ENCODE peak calls at places on chromosomes 3 and 15, in ten cellular contexts. One of them, this sample, is unnamed.
A peak's percentile ranks its signal among the peaks of the same experiment; 100 is the strongest.

GRCh38 chr3:141853146-141853690 is 23.2 kb upstream of the ATP1B3 start:
- DNase-seq in fibroblast of lung: peak; percentile 41
- DNase-seq in breast epithelium: no peak
- DNase-seq in tibial nerve: peak; percentile 23
- DNase-seq in cardiac fibroblast: peak; percentile 46
- DNase-seq in suprapubic skin: no peak
- DNase-seq in astrocyte of the spinal cord: no peak
- DNase-seq in endodermal cell: no peak
- DNase-seq in transverse colon: no peak
- DNase-seq in AG09309: no peak
- DNase-seq in this sample: no peak

GRCh38 chr3:123143669-123144411 is 57.9 kb upstream of the SEC22A start:
- DNase-seq in fibroblast of lung: no peak
- DNase-seq in breast epithelium: no peak
- DNase-seq in tibial nerve: no peak
- DNase-seq in cardiac fibroblast: no peak
- DNase-seq in suprapubic skin: peak; percentile 26
- DNase-seq in astrocyte of the spinal cord: peak; percentile 15
- DNase-seq in endodermal cell: peak; percentile 94
- DNase-seq in transverse colon: no peak
- DNase-seq in AG09309: no peak
- DNase-seq in this sample: no peak

GRCh38 chr3:18813300-18813699 is 335.0 kb upstream of the KCNH8 start:
- DNase-seq in fibroblast of lung: no peak
- DNase-seq in breast epithelium: no peak
- DNase-seq in tibial nerve: no peak
- DNase-seq in cardiac fibroblast: no peak
- DNase-seq in suprapubic skin: no peak
- DNase-seq in astrocyte of the spinal cord: no peak
- DNase-seq in endodermal cell: no peak
- DNase-seq in transverse colon: no peak
- DNase-seq in AG09309: no peak
- DNase-seq in this sample: no peak

GRCh38 chr15:97783240-97783639 is 177.3 kb upstream of the ARRDC4 start:
- DNase-seq in fibroblast of lung: no peak
- DNase-seq in breast epithelium: no peak
- DNase-seq in tibial nerve: no peak
- DNase-seq in cardiac fibroblast: no peak
- DNase-seq in suprapubic skin: no peak
- DNase-seq in astrocyte of the spinal cord: no peak
- DNase-seq in endodermal cell: no peak
- DNase-seq in transverse colon: no peak
- DNase-seq in AG09309: no peak
- DNase-seq in this sample: no peak

GRCh38 chr15:49645277-49645676 is 24.4 kb downstream of the DTWD1 start:
- DNase-seq in fibroblast of lung: no peak
- DNase-seq in breast epithelium: no peak
- DNase-seq in tibial nerve: no peak
- DNase-seq in cardiac fibroblast: no peak
- DNase-seq in suprapubic skin: no peak
- DNase-seq in astrocyte of the spinal cord: no peak
- DNase-seq in endodermal cell: no peak
- DNase-seq in transverse colon: no peak
- DNase-seq in AG09309: no peak
- DNase-seq in this sample: no peak

GRCh38 chr3:194671511-194671899 is 486 bp downstream of the LSG1 start:
- DNase-seq in fibroblast of lung: peak; percentile 58
- DNase-seq in breast epithelium: no peak
- DNase-seq in tibial nerve: no peak
- DNase-seq in cardiac fibroblast: peak; percentile 54
- DNase-seq in suprapubic skin: no peak
- DNase-seq in astrocyte of the spinal cord: peak; percentile 60
- DNase-seq in endodermal cell: no peak
- DNase-seq in transverse colon: no peak
- DNase-seq in AG09309: no peak
- DNase-seq in this sample: no peak

GRCh38 chr3:69389520-69390248 is 3.8 kb upstream of the FRMD4B start:
- DNase-seq in fibroblast of lung: no peak
- DNase-seq in breast epithelium: no peak
- DNase-seq in tibial nerve: no peak
- DNase-seq in cardiac fibroblast: no peak
- DNase-seq in suprapubic skin: no peak
- DNase-seq in astrocyte of the spinal cord: no peak
- DNase-seq in endodermal cell: no peak
- DNase-seq in transverse colon: no peak
- DNase-seq in AG09309: no peak
- DNase-seq in this sample: no peak

GRCh38 chr15:80804970-80805495 is 25.9 kb downstream of the CEMIP start:
- DNase-seq in fibroblast of lung: no peak
- DNase-seq in breast epithelium: no peak
- DNase-seq in tibial nerve: no peak
- DNase-seq in cardiac fibroblast: no peak
- DNase-seq in suprapubic skin: no peak
- DNase-seq in astrocyte of the spinal cord: no peak
- DNase-seq in endodermal cell: no peak
- DNase-seq in transverse colon: no peak
- DNase-seq in AG09309: no peak
- DNase-seq in this sample: no peak

GRCh38 chr15:99058421-99058870 is 46.4 kb upstream of the SYNM start:
- DNase-seq in fibroblast of lung: no peak
- DNase-seq in breast epithelium: peak; percentile 33
- DNase-seq in tibial nerve: no peak
- DNase-seq in cardiac fibroblast: no peak
- DNase-seq in suprapubic skin: no peak
- DNase-seq in astrocyte of the spinal cord: no peak
- DNase-seq in endodermal cell: no peak
- DNase-seq in transverse colon: no peak
- DNase-seq in AG09309: no peak
- DNase-seq in this sample: no peak

GRCh38 chr15:99057020-99057419 is 47.9 kb upstream of the SYNM start:
- DNase-seq in fibroblast of lung: no peak
- DNase-seq in breast epithelium: no peak
- DNase-seq in tibial nerve: no peak
- DNase-seq in cardiac fibroblast: no peak
- DNase-seq in suprapubic skin: no peak
- DNase-seq in astrocyte of the spinal cord: no peak
- DNase-seq in endodermal cell: peak; percentile 76
- DNase-seq in transverse colon: no peak
- DNase-seq in AG09309: no peak
- DNase-seq in this sample: no peak

GRCh38 chr15:99055555-99056134 is 48.1 kb upstream of the PGPEP1L start:
- DNase-seq in fibroblast of lung: no peak
- DNase-seq in breast epithelium: no peak
- DNase-seq in tibial nerve: no peak
- DNase-seq in cardiac fibroblast: no peak
- DNase-seq in suprapubic skin: no peak
- DNase-seq in astrocyte of the spinal cord: no peak
- DNase-seq in endodermal cell: no peak
- DNase-seq in transverse colon: no peak
- DNase-seq in AG09309: no peak
- DNase-seq in this sample: no peak

GRCh38 chr15:99059010-99059981 is 45.6 kb upstream of the SYNM start:
- DNase-seq in fibroblast of lung: peak; percentile 92
- DNase-seq in breast epithelium: peak; percentile 83
- DNase-seq in tibial nerve: peak; percentile 68
- DNase-seq in cardiac fibroblast: peak; percentile 89
- DNase-seq in suprapubic skin: peak; percentile 88
- DNase-seq in astrocyte of the spinal cord: peak; percentile 84
- DNase-seq in endodermal cell: peak; percentile 95
- DNase-seq in transverse colon: peak; percentile 71
- DNase-seq in AG09309: peak; percentile 29
- DNase-seq in this sample: no peak

GRCh38 chr15:99057697-99058420 is 47.0 kb upstream of the SYNM start:
- DNase-seq in fibroblast of lung: no peak
- DNase-seq in breast epithelium: no peak
- DNase-seq in tibial nerve: no peak
- DNase-seq in cardiac fibroblast: no peak
- DNase-seq in suprapubic skin: no peak
- DNase-seq in astrocyte of the spinal cord: no peak
- DNase-seq in endodermal cell: no peak
- DNase-seq in transverse colon: no peak
- DNase-seq in AG09309: no peak
- DNase-seq in this sample: no peak
- H3K4me3 ChIP-seq in fibroblast of lung: no peak overlapping the region
- H3K4me3 ChIP-seq in breast epithelium: peak overlapping the region; percentile 63
- H3K4me3 ChIP-seq in tibial nerve: no peak overlapping the region
- H3K4me3 ChIP-seq in cardiac fibroblast: no peak overlapping the region
- H3K4me3 ChIP-seq in suprapubic skin: peak overlapping the region; percentile 66
- H3K4me3 ChIP-seq in astrocyte of the spinal cord: no peak overlapping the region
- H3K4me3 ChIP-seq in endodermal cell: no peak overlapping the region
- H3K4me3 ChIP-seq in transverse colon: no peak overlapping the region
- H3K4me3 ChIP-seq in AG09309: no peak overlapping the region
- H3K4me3 ChIP-seq in this sample: no peak overlapping the region

GRCh38 chr3:132804498-132804897 is 82.3 kb upstream of the NPHP3 start:
- DNase-seq in fibroblast of lung: no peak
- DNase-seq in breast epithelium: peak; percentile 63
- DNase-seq in tibial nerve: no peak
- DNase-seq in cardiac fibroblast: peak; percentile 22
- DNase-seq in suprapubic skin: no peak
- DNase-seq in astrocyte of the spinal cord: peak; percentile 50
- DNase-seq in endodermal cell: no peak
- DNase-seq in transverse colon: no peak
- DNase-seq in AG09309: no peak
- DNase-seq in this sample: peak; percentile 29

GRCh38 chr3:132800958-132801357 is 78.7 kb upstream of the NPHP3 start:
- DNase-seq in fibroblast of lung: peak; percentile 15
- DNase-seq in breast epithelium: no peak
- DNase-seq in tibial nerve: no peak
- DNase-seq in cardiac fibroblast: no peak
- DNase-seq in suprapubic skin: no peak
- DNase-seq in astrocyte of the spinal cord: peak; percentile 52
- DNase-seq in endodermal cell: no peak
- DNase-seq in transverse colon: no peak
- DNase-seq in AG09309: no peak
- DNase-seq in this sample: no peak

GRCh38 chr3:132805071-132805470 is 82.9 kb upstream of the NPHP3 start:
- DNase-seq in fibroblast of lung: no peak
- DNase-seq in breast epithelium: no peak
- DNase-seq in tibial nerve: no peak
- DNase-seq in cardiac fibroblast: no peak
- DNase-seq in suprapubic skin: no peak
- DNase-seq in astrocyte of the spinal cord: no peak
- DNase-seq in endodermal cell: no peak
- DNase-seq in transverse colon: no peak
- DNase-seq in AG09309: no peak
- DNase-seq in this sample: no peak

DNA sequence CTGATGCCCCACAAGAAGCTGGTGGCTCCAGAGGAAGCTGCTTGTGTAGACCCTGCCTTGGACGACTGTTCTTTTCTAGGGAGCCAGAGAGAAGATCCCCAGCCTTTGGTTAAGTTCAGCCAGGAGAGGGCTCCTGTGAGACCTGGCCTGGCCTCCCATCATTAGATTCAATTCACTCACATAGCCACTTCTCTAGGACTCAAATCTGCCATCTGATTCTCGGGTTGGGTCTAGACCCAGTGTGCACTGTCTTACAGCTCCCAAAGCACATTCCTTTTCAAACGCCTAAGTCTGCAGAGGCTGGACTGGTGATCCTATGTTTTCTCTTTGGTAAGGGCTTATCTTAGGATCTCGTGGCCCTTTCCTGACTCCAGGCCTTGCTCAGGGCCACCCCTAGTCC is 81.7 kb upstream of the NPHP3 start:
- DNase-seq in fibroblast of lung: no peak
- DNase-seq in breast epithelium: no peak
- DNase-seq in tibial nerve: no peak
- DNase-seq in cardiac fibroblast: no peak
- DNase-seq in suprapubic skin: no peak
- DNase-seq in astrocyte of the spinal cord: no peak
- DNase-seq in endodermal cell: peak; percentile 76
- DNase-seq in transverse colon: no peak
- DNase-seq in AG09309: no peak
- DNase-seq in this sample: no peak
- TF ChIP-seq CTCF in fibroblast of lung: no peak
- TF ChIP-seq CTCF in breast epithelium: no peak
- TF ChIP-seq CTCF in tibial nerve: no peak
- TF ChIP-seq CTCF in cardiac fibroblast: no peak
- TF ChIP-seq CTCF in suprapubic skin: no peak
- TF ChIP-seq CTCF in astrocyte of the spinal cord: peak; percentile 17
- TF ChIP-seq CTCF in endodermal cell: peak; percentile 76
- TF ChIP-seq CTCF in transverse colon: no peak
- TF ChIP-seq CTCF in AG09309: no peak
- TF ChIP-seq CTCF in this sample: peak; percentile 42

DNA sequence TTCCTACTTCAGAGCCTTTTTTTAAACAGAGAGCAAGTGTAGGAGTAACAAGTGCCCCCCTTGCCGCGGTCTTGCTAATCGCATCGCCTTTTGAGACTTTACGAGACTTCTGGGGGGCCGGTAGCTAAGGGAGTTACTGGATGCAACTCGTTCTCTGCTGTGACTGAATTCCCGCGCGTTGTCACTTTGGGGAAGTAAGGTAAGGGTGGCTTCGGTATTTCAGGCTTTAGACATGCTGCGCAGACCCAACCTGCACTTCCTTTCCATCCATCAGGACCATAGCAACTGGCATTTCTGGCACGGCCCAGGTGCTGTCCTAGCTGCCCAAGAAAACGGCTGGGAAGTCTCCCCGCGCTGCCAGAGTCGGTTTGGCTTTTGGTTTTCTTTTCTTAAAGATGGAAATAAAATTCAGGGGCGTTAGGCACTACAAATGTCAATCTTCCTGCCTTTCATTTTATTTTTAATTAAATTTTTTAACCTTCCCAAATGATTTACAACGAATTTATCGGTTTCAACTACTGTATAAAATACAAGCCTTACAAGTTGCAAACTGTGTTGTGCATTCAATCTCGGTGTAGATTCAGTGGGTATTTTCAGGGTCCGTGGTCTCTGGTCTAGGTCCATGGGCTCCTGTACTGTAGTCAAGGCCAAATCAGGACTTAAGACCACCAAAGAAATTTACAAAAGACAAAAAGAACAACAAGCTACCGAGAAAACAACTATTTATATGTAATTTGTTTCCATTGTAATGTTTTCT is 3.5 kb downstream of the MECOM start:
- DNase-seq in fibroblast of lung: no peak
- DNase-seq in breast epithelium: no peak
- DNase-seq in tibial nerve: no peak
- DNase-seq in cardiac fibroblast: no peak
- DNase-seq in suprapubic skin: no peak
- DNase-seq in astrocyte of the spinal cord: peak; percentile 19
- DNase-seq in endodermal cell: peak; percentile 66
- DNase-seq in transverse colon: no peak
- DNase-seq in AG09309: no peak
- DNase-seq in this sample: no peak
- H3K4me3 ChIP-seq in fibroblast of lung: peak overlapping the region; percentile 78
- H3K4me3 ChIP-seq in breast epithelium: peak overlapping the region; percentile 55
- H3K4me3 ChIP-seq in tibial nerve: no peak overlapping the region
- H3K4me3 ChIP-seq in cardiac fibroblast: no peak overlapping the region
- H3K4me3 ChIP-seq in suprapubic skin: peak overlapping the region; percentile 54
- H3K4me3 ChIP-seq in astrocyte of the spinal cord: no peak overlapping the region
- H3K4me3 ChIP-seq in endodermal cell: peak overlapping the region; percentile 79
- H3K4me3 ChIP-seq in transverse colon: peak overlapping the region; percentile 66
- H3K4me3 ChIP-seq in AG09309: no peak overlapping the region
- H3K4me3 ChIP-seq in this sample: no peak overlapping the region

GRCh38 chr3:64131755-64132154 is 93.5 kb downstream of the PRICKLE2 start:
- DNase-seq in fibroblast of lung: peak; percentile 19
- DNase-seq in breast epithelium: no peak
- DNase-seq in tibial nerve: no peak
- DNase-seq in cardiac fibroblast: no peak
- DNase-seq in suprapubic skin: no peak
- DNase-seq in astrocyte of the spinal cord: no peak
- DNase-seq in endodermal cell: no peak
- DNase-seq in transverse colon: no peak
- DNase-seq in AG09309: no peak
- DNase-seq in this sample: no peak

GRCh38 chr3:64138046-64138445 is 87.2 kb downstream of the PRICKLE2 start:
- DNase-seq in fibroblast of lung: no peak
- DNase-seq in breast epithelium: no peak
- DNase-seq in tibial nerve: no peak
- DNase-seq in cardiac fibroblast: no peak
- DNase-seq in suprapubic skin: no peak
- DNase-seq in astrocyte of the spinal cord: no peak
- DNase-seq in endodermal cell: peak; percentile 17
- DNase-seq in transverse colon: no peak
- DNase-seq in AG09309: no peak
- DNase-seq in this sample: no peak

GRCh38 chr3:64133991-64134390 is 91.3 kb downstream of the PRICKLE2 start:
- DNase-seq in fibroblast of lung: no peak
- DNase-seq in breast epithelium: no peak
- DNase-seq in tibial nerve: no peak
- DNase-seq in cardiac fibroblast: no peak
- DNase-seq in suprapubic skin: no peak
- DNase-seq in astrocyte of the spinal cord: no peak
- DNase-seq in endodermal cell: peak; percentile 26
- DNase-seq in transverse colon: no peak
- DNase-seq in AG09309: no peak
- DNase-seq in this sample: no peak

GRCh38 chr3:64133272-64133671 is 92.0 kb downstream of the PRICKLE2 start:
- DNase-seq in fibroblast of lung: no peak
- DNase-seq in breast epithelium: no peak
- DNase-seq in tibial nerve: no peak
- DNase-seq in cardiac fibroblast: no peak
- DNase-seq in suprapubic skin: no peak
- DNase-seq in astrocyte of the spinal cord: no peak
- DNase-seq in endodermal cell: peak; percentile 17
- DNase-seq in transverse colon: no peak
- DNase-seq in AG09309: no peak
- DNase-seq in this sample: no peak

DNA sequence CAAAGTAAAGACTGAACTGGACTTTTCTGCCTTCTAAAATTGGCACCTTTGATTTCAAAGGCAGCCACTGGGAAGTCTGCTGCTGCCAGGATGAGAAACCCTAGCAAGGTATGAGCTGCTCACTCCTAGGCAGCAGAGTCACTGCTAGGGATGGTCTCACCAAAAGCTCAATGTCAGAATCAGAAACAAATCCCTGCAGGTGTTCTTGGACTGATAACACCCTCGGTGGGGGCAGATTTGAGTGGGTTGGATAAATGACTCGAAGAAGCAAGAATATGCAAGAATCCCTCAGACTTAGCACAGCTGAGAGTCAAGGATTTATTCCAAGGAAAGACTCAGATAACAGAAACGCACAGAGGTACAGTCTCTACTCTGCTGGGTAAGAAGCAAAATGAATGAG is 90.4 kb downstream of the PRICKLE2 start:
- DNase-seq in fibroblast of lung: no peak
- DNase-seq in breast epithelium: no peak
- DNase-seq in tibial nerve: no peak
- DNase-seq in cardiac fibroblast: no peak
- DNase-seq in suprapubic skin: no peak
- DNase-seq in astrocyte of the spinal cord: no peak
- DNase-seq in endodermal cell: peak; percentile 20
- DNase-seq in transverse colon: no peak
- DNase-seq in AG09309: no peak
- DNase-seq in this sample: no peak
- TF ChIP-seq CTCF in fibroblast of lung: no peak
- TF ChIP-seq CTCF in breast epithelium: no peak
- TF ChIP-seq CTCF in tibial nerve: no peak
- TF ChIP-seq CTCF in cardiac fibroblast: no peak
- TF ChIP-seq CTCF in suprapubic skin: no peak
- TF ChIP-seq CTCF in astrocyte of the spinal cord: no peak
- TF ChIP-seq CTCF in endodermal cell: no peak
- TF ChIP-seq CTCF in transverse colon: no peak
- TF ChIP-seq CTCF in AG09309: no peak
- TF ChIP-seq CTCF in this sample: no peak